ENCODE peak calls at places on chromosomes 12 and 14, in seven cellular contexts. W, V, R, O, X, Q and C are unnamed samples.

GRCh38 chr12:15209782-15210181 is 11.4 kb downstream of the RERG start:
- DNase-seq in W (no peak), V (no peak), R (no peak), O (no peak), X (no peak), Q (no peak), C (no peak)

GRCh38 chr14:101708853-101709532 is 52.5 kb upstream of the PPP2R5C start:
- DNase-seq in W (no peak), V (no peak), R (no peak), O (no peak), X (no peak), Q (peak), C (no peak)

GRCh38 chr12:80187660-80188090 is 88.3 kb downstream of the OTOGL start:
- DNase-seq in W (no peak), V (no peak), R (peak), O (no peak), X (no peak), Q (no peak), C (no peak)

GRCh38 chr14:20454359-20454644 is 310 bp downstream of the OSGEP start:
- DNase-seq in W (peak), V (peak), R (no peak), O (no peak), X (no peak), Q (no peak), C (no peak)

GRCh38 chr12:89179245-89179644 is 173.1 kb downstream of the DUSP6 start:
- DNase-seq in W (no peak), V (no peak), R (no peak), O (no peak), X (no peak), Q (no peak), C (no peak)

GRCh38 chr14:42855159-42855558 is 1248.5 kb downstream of the LRFN5 start:
- DNase-seq in W (no peak), V (no peak), R (no peak), O (no peak), X (no peak), Q (no peak), C (no peak)

GRCh38 chr14:22668417-22668816 is 24.3 kb upstream of the OR6J1 start:
- DNase-seq in W (no peak), V (no peak), R (no peak), O (no peak), X (no peak), Q (no peak), C (no peak)

GRCh38 chr12:101830391-101831325 is at the start of gene GNPTAB:
- DNase-seq in W (peak), V (peak), R (peak), O (peak), X (peak), Q (peak), C (peak)

GRCh38 chr12:3815096-3815766 is 58.0 kb downstream of the PARP11 start:
- DNase-seq in W (no peak), V (no peak), R (no peak), O (no peak), X (no peak), Q (no peak), C (no peak)

GRCh38 chr12:34358198-34358597 is 335.9 kb downstream of the ALG10 start:
- DNase-seq in W (no peak), V (no peak), R (no peak), O (no peak), X (no peak), Q (no peak), C (no peak)

GRCh38 chr12:34395056-34396005 is 373.0 kb downstream of the ALG10 start:
- DNase-seq in W (no peak), V (no peak), R (no peak), O (peak), X (peak), Q (peak), C (no peak)

GRCh38 chr12:113061061-113061694 is 4.6 kb downstream of the DTX1 start:
- DNase-seq in W (no peak), V (no peak), R (no peak), O (peak), X (peak), Q (no peak), C (no peak)

GRCh38 chr12:68007466-68007865 is 18.2 kb downstream of the IFNG-AS1 start:
- DNase-seq in W (no peak), V (no peak), R (no peak), O (no peak), X (no peak), Q (no peak), C (no peak)

GRCh38 chr12:102702447-102703114 is 214.5 kb downstream of the PAH start:
- DNase-seq in W (peak), V (peak), R (no peak), O (no peak), X (no peak), Q (no peak), C (no peak)

GRCh38 chr14:68969278-68969677 is 9.8 kb downstream of the ACTN1 start:
- DNase-seq in W (no peak), V (no peak), R (no peak), O (no peak), X (peak), Q (no peak), C (no peak)
- H3K27ac ChIP-seq in W (no peak), V (no peak), R (no peak), O (peak), X (peak), Q (no peak), C (no peak)

GRCh38 chr14:25049559-25050493 is at the start of gene STXBP6:
- DNase-seq in W (no peak), V (peak), R (no peak), O (peak), X (no peak), Q (peak), C (peak)
- H3K4me3 ChIP-seq in W (no peak), V (peak), R (peak), O (peak), X (peak), Q (peak), C (peak)

GRCh38 chr12:2691001-2691339 is 103.8 kb upstream of the FKBP4 start:
- DNase-seq in W (no peak), V (no peak), R (no peak), O (no peak), X (peak), Q (peak), C (no peak)
- TF ChIP-seq CTCF in W (no peak), V (no peak), R (peak), O (peak), X (no peak), Q (no peak), C (no peak)

GRCh38 chr12:122202017-122202416 is 1.5 kb upstream of the B3GNT4 start:
- DNase-seq in W (no peak), V (no peak), R (no peak), O (no peak), X (no peak), Q (no peak), C (no peak)

GRCh38 chr12:122201381-122201780 is 2.1 kb upstream of the B3GNT4 start:
- DNase-seq in W (no peak), V (no peak), R (no peak), O (peak), X (peak), Q (no peak), C (no peak)

GRCh38 chr12:122204829-122205589 is 1.5 kb downstream of the B3GNT4 start:
- DNase-seq in W (no peak), V (no peak), R (no peak), O (peak), X (no peak), Q (no peak), C (peak)

GRCh38 chr12:122203968-122204828 is 689 bp downstream of the B3GNT4 start:
- DNase-seq in W (no peak), V (no peak), R (no peak), O (peak), X (no peak), Q (peak), C (no peak)

GRCh38 chr12:122203301-122203967 is at the start of gene B3GNT4:
- DNase-seq in W (peak), V (peak), R (no peak), O (peak), X (peak), Q (peak), C (peak)
- H3K27ac ChIP-seq in W (peak), V (peak), R (no peak), O (no peak), X (no peak), Q (no peak), C (no peak)

GRCh38 chr14:99838555-99839193 is 45.5 kb downstream of the EML1 start:
- DNase-seq in W (no peak), V (no peak), R (no peak), O (peak), X (no peak), Q (no peak), C (no peak)
- H3K4me3 ChIP-seq in W (no peak), V (no peak), R (no peak), O (no peak), X (no peak), Q (no peak), C (no peak)

GRCh38 chr12:85955127-85955526 is 81.0 kb downstream of the NTS start:
- DNase-seq in W (peak), V (no peak), R (no peak), O (no peak), X (no peak), Q (no peak), C (no peak)
- TF ChIP-seq CTCF in W (no peak), V (peak), R (no peak), O (peak), X (no peak), Q (no peak), C (no peak)

GRCh38 chr12:122094735-122095561 is 16.4 kb downstream of the MLXIP start:
- DNase-seq in W (no peak), V (no peak), R (no peak), O (no peak), X (no peak), Q (no peak), C (no peak)
- H3K27ac ChIP-seq in W (peak), V (peak), R (no peak), O (no peak), X (no peak), Q (no peak), C (no peak)

DNA sequence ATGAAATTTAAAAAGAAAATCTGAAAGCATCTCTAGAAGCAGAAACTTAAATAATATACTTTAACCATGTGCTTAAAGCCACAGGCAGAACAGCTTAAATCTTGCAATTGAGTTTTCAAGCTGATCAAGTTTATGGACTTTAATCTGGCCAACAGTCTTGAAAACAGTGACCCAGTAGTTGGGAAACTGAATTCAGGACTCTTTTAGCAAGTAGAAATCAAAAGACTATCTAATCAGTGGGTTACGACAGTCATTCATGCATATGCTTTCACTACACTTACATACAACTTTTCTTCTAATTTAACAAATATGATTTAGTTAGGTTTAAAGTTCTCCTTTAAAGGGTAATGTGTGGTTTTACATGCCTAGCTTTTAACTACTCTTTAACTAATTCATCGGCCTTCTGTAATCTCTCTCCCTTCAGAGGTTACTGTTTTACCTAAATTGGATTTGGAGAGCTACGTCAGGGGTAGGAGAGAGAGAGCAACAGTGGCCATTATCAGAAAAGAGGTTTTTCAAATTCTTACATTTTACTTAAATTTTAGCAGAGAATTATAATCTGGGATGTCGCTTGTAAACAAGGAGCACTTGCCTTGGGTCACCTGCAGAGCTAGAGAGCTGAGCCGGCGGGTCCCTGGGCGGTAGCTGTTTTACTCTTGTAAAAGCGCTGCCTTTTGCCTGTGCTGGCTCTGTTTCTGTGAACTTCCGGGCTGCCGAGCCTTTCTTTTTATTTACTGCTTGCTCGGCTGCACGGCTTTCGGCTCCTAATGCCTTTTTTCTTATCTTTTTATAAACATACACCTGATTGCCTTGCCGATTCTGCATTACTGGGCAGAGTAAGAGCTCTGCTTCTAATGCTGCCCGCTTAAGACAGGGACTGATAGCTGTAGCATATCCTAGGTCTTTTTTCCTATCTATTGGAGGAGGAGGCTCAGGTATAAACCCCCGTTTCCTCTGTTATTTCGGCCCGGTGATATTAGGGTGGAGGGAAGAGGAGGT is 17.4 kb upstream of the LYZ start:
- DNase-seq in W (no peak), V (no peak), R (no peak), O (peak), X (peak), Q (no peak), C (peak)
- H3K4me3 ChIP-seq in W (no peak), V (no peak), R (peak), O (peak), X (peak), Q (peak), C (peak)

GRCh38 chr14:61453103-61453767 is 131.9 kb downstream of the PRKCH start:
- DNase-seq in W (no peak), V (no peak), R (no peak), O (no peak), X (no peak), Q (no peak), C (no peak)
- TF ChIP-seq CTCF in W (no peak), V (no peak), R (no peak), O (no peak), X (no peak), Q (no peak), C (no peak)

GRCh38 chr14:51610766-51611165 is 40.9 kb upstream of the FRMD6 start:
- DNase-seq in W (no peak), V (no peak), R (no peak), O (no peak), X (no peak), Q (no peak), C (no peak)

GRCh38 chr14:51609251-51609986 is 42.3 kb upstream of the FRMD6 start:
- DNase-seq in W (no peak), V (no peak), R (no peak), O (no peak), X (no peak), Q (no peak), C (no peak)

GRCh38 chr14:51607677-51608076 is 44.0 kb upstream of the FRMD6 start:
- DNase-seq in W (no peak), V (no peak), R (no peak), O (no peak), X (no peak), Q (no peak), C (no peak)

GRCh38 chr14:51612449-51612848 is 39.3 kb upstream of the FRMD6 start:
- DNase-seq in W (no peak), V (no peak), R (no peak), O (no peak), X (no peak), Q (no peak), C (no peak)

DNA sequence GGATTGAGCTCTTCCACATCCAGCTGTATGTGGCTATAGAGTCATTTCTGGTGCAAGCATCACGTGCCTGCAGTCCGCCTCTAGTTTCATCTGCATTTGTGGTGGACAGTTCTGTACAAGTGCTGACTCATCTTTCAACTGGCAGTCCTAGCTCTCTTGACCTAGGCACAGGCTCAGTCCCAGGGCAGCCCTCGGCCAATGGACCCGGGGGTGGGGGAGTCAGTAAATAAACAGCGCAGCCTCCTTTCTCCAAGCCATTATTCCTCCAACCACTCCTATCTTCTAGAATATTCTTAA is 41.8 kb upstream of the FRMD6 start:
- DNase-seq in W (no peak), V (no peak), R (no peak), O (no peak), X (no peak), Q (no peak), C (no peak)
- H3K27ac ChIP-seq in W (no peak), V (no peak), R (no peak), O (no peak), X (no peak), Q (no peak), C (no peak)